ENCODE peak calls at places on chromosomes 6 and 20, in nine cellular contexts. X is AG04450, U is coronary artery, Y is GM23338, H is neural crest cell, C is astrocyte of the cerebellum, R is H9, P is dorsolateral prefrontal cortex, O is A673. I is an unnamed sample.

GRCh38 chr6:157528931-157529653 is 148.1 kb downstream of the ZDHHC14 start:
- DNase-seq in U (no peak), P (no peak), O (peak), H (no peak), X (no peak), R (no peak), C (no peak), Y (no peak), I (no peak)

GRCh38 chr6:45900808-45901752 is 114.6 kb downstream of the CLIC5 start:
- DNase-seq in R (peak), O (no peak), X (no peak), C (peak), H (no peak), Y (peak), P (no peak), U (no peak), I (no peak)

GRCh38 chr6:89411269-89412070 is 603 bp downstream of the RRAGD start:
- DNase-seq in P (peak), C (no peak), U (peak), X (no peak), R (peak), O (peak), Y (peak), H (peak), I (peak)

GRCh38 chr6:160224599-160225237 is 33.9 kb downstream of the SLC22A2 start:
- DNase-seq in C (no peak), U (no peak), Y (no peak), H (no peak), R (no peak), X (no peak), O (no peak), P (no peak), I (no peak)

GRCh38 chr20:10710995-10711775 is 37.4 kb upstream of the JAG1 start:
- DNase-seq in O (no peak), P (no peak), U (no peak), R (no peak), H (no peak), X (no peak), Y (no peak), C (no peak), I (no peak)

GRCh38 chr20:829531-829930 is 4.0 kb upstream of the FAM110A start:
- DNase-seq in R (no peak), O (no peak), P (no peak), U (no peak), H (no peak), C (no peak), Y (no peak), X (no peak), I (peak)

GRCh38 chr20:63567382-63568169 is 6.5 kb downstream of the HELZ2 start:
- DNase-seq in U (no peak), P (no peak), X (no peak), Y (no peak), C (no peak), O (no peak), R (no peak), H (no peak), I (peak)

GRCh38 chr6:79864001-79864400 is 83.4 kb downstream of the ELOVL4 start:
- DNase-seq in X (no peak), U (no peak), O (no peak), P (no peak), R (no peak), H (no peak), Y (no peak), C (no peak), I (no peak)

GRCh38 chr6:17277256-17277655 is 3.9 kb upstream of the RBM24 start:
- DNase-seq in Y (no peak), C (no peak), R (no peak), U (no peak), X (no peak), O (no peak), P (no peak), H (no peak), I (no peak)

GRCh38 chr20:54075322-54075721 is 4.9 kb upstream of the BCAS1 start:
- DNase-seq in Y (no peak), O (no peak), U (no peak), C (no peak), R (no peak), H (no peak), P (no peak), X (no peak), I (no peak)

GRCh38 chr6:17032595-17033591 is 69.0 kb upstream of the STMND1 start:
- DNase-seq in O (peak), Y (no peak), C (peak), X (peak), R (no peak), H (no peak), U (peak), P (peak), I (no peak)

GRCh38 chr6:40906759-40907158 is 132.3 kb downstream of the UNC5CL start:
- DNase-seq in O (no peak), P (no peak), X (no peak), C (no peak), R (no peak), U (no peak), H (no peak), Y (no peak), I (no peak)

GRCh38 chr6:157233686-157234085 is 89.6 kb downstream of the TMEM242 start:
- DNase-seq in P (peak), H (no peak), R (no peak), U (peak), X (no peak), Y (no peak), C (no peak), O (no peak), I (peak)

GRCh38 chr6:137882225-137882961 is 15.3 kb downstream of the TNFAIP3 start:
- DNase-seq in P (no peak), O (no peak), C (peak), H (no peak), X (no peak), R (no peak), Y (no peak), U (no peak), I (no peak)

GRCh38 chr6:144223686-144224085 is 61.4 kb upstream of the UTRN start:
- DNase-seq in U (no peak), R (no peak), H (no peak), Y (no peak), C (no peak), P (no peak), O (no peak), X (no peak), I (no peak)

GRCh38 chr20:10666221-10667076 is 7.3 kb downstream of the JAG1 start:
- DNase-seq in Y (no peak), R (peak), P (no peak), C (no peak), U (peak), O (no peak), H (no peak), X (no peak), I (no peak)

GRCh38 chr6:49233483-49233882 is 229.6 kb downstream of the MMUT start:
- DNase-seq in H (no peak), Y (no peak), X (no peak), C (no peak), R (no peak), U (no peak), P (no peak), O (no peak), I (no peak)

GRCh38 chr6:151807513-151808330 is at the start of gene ESR1:
- DNase-seq in O (peak), C (no peak), X (no peak), P (no peak), R (peak), Y (peak), U (no peak), H (no peak), I (no peak)

GRCh38 chr6:26097268-26097875 is 10.1 kb downstream of the HFE start:
- DNase-seq in O (peak), U (no peak), H (peak), R (peak), P (peak), Y (peak), X (no peak), C (peak), I (peak)

GRCh38 chr6:14441371-14441781 is 323.8 kb downstream of the CD83 start:
- DNase-seq in C (no peak), O (peak), R (no peak), Y (no peak), H (no peak), P (no peak), U (no peak), X (no peak), I (no peak)

GRCh38 chr6:116556065-116556464 is 2.5 kb downstream of the CALHM4 start:
- DNase-seq in P (no peak), U (no peak), R (no peak), O (no peak), H (no peak), X (no peak), C (no peak), Y (no peak), I (no peak)

DNA sequence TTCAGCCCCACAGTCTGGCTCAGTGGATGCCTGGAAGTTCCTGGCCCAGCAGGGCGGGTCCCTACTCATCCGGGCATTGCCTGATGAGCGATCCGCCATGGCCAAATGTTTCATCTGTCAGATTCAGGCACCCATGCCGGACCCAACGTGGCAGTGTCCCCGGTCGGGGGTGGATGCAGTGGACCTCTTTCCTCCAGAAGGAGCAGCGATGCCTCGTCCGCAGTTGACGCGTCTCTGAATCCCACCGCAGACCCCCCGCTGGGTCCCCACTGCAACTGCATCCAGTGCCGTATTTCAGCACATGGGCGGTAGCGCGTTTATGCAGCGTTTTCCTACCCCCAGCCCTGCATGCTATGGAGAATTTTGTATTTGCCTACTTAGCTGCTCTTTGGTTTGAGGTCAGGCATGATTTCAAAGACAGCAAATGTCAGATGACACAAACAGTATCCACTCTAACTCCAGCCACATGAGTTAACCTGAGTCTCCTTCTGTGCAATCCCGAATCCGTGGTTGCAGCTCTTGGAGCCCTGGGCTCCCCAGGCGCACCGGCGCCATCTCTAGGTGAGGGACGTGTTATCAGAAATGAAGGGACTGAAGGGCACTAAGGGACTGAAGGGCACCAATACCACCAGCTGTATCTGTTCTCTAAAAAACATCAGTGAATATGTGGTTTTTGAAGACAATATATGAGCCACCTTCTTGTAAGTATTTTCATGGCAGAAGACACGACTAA is 72.6 kb upstream of the THBS2 start:
- DNase-seq in O (peak), R (peak), X (no peak), U (no peak), P (no peak), H (no peak), C (no peak), Y (peak), I (peak)
- TF ChIP-seq CTCF in O (peak), R (peak), X (peak), U (no peak), P (peak), H (no peak), C (no peak), Y (peak), I (no peak)

GRCh38 chr6:52505726-52506501 is 70.9 kb downstream of the TRAM2 start:
- DNase-seq in U (peak), O (no peak), C (no peak), H (no peak), X (no peak), Y (peak), R (no peak), P (no peak), I (no peak)
- TF ChIP-seq CTCF in U (no peak), O (no peak), C (no peak), H (no peak), X (peak), Y (peak), R (peak), P (no peak), I (no peak)

GRCh38 chr20:2998728-2999127 is 44.7 kb upstream of the GNRH2 start:
- DNase-seq in Y (no peak), U (no peak), H (no peak), O (no peak), R (no peak), C (no peak), X (no peak), P (no peak), I (no peak)

GRCh38 chr20:2995796-2996195 is 47.6 kb upstream of the GNRH2 start:
- DNase-seq in R (no peak), X (no peak), H (no peak), C (no peak), O (no peak), P (no peak), U (no peak), Y (no peak), I (no peak)

GRCh38 chr20:3003416-3003815 is 40.0 kb upstream of the GNRH2 start:
- DNase-seq in U (no peak), R (no peak), C (no peak), H (no peak), X (no peak), Y (no peak), O (no peak), P (no peak), I (no peak)

GRCh38 chr20:3000852-3001523 is 42.4 kb upstream of the GNRH2 start:
- DNase-seq in X (peak), O (peak), U (no peak), Y (peak), H (no peak), P (no peak), R (no peak), C (no peak), I (peak)
- TF ChIP-seq CTCF in X (peak), O (peak), U (no peak), Y (peak), H (peak), P (peak), R (peak), C (no peak), I (no peak)

DNA sequence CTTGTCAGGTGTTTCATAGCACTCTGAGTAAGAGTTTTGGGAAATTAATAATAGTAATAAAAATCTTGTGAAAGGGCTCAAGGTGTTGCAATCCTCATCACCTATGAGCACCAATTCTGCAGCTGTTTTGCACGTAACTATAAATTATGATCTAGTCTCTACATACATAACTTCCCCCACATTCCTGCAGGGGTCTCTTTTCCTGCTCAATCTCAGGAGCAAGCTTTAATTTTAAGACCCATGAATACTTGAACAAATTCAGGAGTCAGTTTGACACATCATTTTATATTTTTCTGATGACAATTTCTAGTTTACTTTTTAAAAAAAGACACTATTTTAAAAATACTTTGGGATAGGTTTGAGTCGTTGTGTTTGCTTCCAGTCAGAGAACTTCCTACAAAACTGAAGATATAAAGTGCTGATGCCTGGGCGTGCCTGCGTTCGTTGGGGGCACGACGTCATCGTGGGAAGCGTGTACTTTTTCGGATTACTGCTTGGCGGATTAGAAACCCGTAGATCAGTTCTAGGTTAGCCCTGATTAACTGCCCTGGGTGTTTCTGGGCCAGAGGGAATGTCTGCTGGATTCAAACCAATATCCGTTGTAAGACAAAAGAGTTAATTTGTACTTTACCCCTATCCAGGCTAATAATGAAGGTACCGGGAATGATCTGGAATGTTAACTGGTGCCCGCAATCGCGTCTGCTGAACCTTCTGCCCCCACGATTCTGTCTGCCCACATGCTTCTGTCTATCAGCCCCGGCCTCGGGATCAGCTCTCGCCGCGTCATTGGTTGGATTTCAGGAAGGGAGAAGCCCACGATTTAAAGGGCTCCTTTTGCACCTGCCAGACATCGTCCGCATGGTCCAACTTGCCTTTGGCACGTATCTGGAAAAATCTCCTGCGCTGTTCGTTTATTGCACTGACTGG is 940 bp upstream of the E2F3 start:
- DNase-seq in X (no peak), C (no peak), O (peak), Y (peak), H (peak), U (no peak), P (no peak), R (no peak), I (peak)
- TF ChIP-seq CTCF in X (peak), C (peak), O (peak), Y (peak), H (peak), U (peak), P (peak), R (peak), I (no peak)

GRCh38 chr6:119738425-119738824 is 388.9 kb upstream of the MAN1A1 start:
- DNase-seq in C (no peak), H (no peak), Y (no peak), X (no peak), P (no peak), R (no peak), U (no peak), O (no peak), I (no peak)

GRCh38 chr6:119739776-119740175 is 390.2 kb upstream of the MAN1A1 start:
- DNase-seq in Y (no peak), P (no peak), C (no peak), R (no peak), U (no peak), X (no peak), H (no peak), O (no peak), I (no peak)

GRCh38 chr6:119736680-119737079 is 387.1 kb upstream of the MAN1A1 start:
- DNase-seq in H (no peak), X (no peak), U (peak), Y (no peak), O (no peak), R (no peak), C (no peak), P (no peak), I (no peak)

DNA sequence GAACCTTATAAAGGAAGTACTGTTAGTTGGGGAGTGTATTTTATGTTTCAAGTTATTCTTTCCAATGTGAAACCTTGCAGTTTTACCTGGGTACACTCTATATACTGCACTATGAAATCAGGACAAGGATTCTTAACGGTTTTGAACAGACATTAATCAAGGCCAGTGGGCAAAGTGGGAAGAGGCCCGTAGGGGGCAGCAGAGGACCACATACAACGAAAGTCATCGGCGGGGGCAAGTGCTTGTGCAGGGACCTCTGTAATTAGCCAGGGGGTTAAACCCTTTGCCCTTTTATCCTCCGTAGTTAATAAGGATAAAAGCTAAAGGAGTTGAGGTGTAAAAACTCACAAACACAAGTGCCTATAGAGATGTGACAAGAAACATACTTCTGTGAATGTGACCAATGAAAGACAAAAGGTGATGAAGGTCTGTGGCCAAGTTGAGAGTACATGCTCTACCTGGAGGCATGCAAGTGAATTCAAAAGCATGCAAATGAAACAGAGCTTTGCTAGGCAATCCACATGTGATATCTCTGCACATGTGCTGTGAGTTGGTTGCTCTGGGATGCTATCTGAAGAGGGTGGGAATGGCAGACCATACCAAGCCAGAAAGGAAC is 392.7 kb upstream of the MAN1A1 start:
- DNase-seq in C (peak), Y (peak), R (peak), H (peak), O (peak), P (peak), X (no peak), U (no peak), I (peak)
- TF ChIP-seq CTCF in C (peak), Y (peak), R (peak), H (peak), O (peak), P (peak), X (peak), U (peak), I (peak)

DNA sequence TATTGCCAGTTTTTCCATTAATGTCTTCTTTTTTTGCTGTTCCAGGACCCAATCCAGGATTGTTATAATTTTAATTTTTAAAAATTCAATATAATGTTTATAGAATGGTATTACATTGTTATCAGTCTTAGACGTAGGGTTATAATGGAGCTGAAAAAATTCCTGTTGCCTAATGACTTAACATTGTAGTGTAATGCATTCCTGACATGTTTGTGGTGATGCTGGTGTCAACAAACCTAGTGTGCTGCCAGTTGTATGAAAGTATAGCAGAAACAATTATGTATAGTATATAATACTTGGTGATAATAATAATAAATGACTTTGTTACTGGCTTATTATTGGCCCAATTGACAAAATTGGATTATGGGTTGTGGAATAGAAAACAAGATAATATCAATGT is 30.4 kb downstream of the KIZ start:
- DNase-seq in O (no peak), P (no peak), U (no peak), C (peak), H (no peak), X (peak), R (no peak), Y (peak), I (no peak)
- TF ChIP-seq CTCF in O (no peak), P (no peak), U (no peak), C (no peak), H (no peak), X (no peak), R (no peak), Y (no peak), I (no peak)

GRCh38 chr6:20953019-20953418 is 418.8 kb downstream of the CDKAL1 start:
- DNase-seq in C (peak), H (no peak), U (no peak), Y (peak), O (peak), X (no peak), R (no peak), P (no peak), I (no peak)
- TF ChIP-seq CTCF in C (peak), H (no peak), U (no peak), Y (peak), O (peak), X (no peak), R (peak), P (no peak), I (no peak)

I was measured in mucosa of descending colon.